ENCODE peak calls at places on chromosomes 3 and 15, in five cellular contexts. K is H1, T is K562, Y is HepG2, E is GM12878. L is an unnamed sample. For H3K4me1, the result is how much of the 10 kb centered on the place peaks cover.

GRCh38 chr3:71022552-71023335 is 560.8 kb downstream of the FOXP1 start:
- DNase-seq in E (no peak), Y (peak), K (no peak), T (no peak), L (no peak)

GRCh38 chr3:190909908-190910307 is 47.4 kb upstream of the GMNC start:
- DNase-seq in T (no peak), Y (no peak), E (no peak), K (no peak), L (no peak)

GRCh38 chr3:186617038-186617934 is 4.4 kb downstream of the AHSG start:
- DNase-seq in K (peak), Y (peak), E (peak), T (peak), L (peak)

GRCh38 chr3:168289480-168289879 is 193.8 kb upstream of the GOLIM4 start:
- DNase-seq in E (no peak), T (no peak), K (no peak), Y (no peak), L (peak)

GRCh38 chr3:191409791-191410359 is 51.1 kb upstream of the PYDC2 start:
- DNase-seq in K (no peak), E (no peak), Y (no peak), T (no peak), L (no peak)

GRCh38 chr3:122318620-122319019 is 6.4 kb upstream of the CSTA start:
- DNase-seq in T (no peak), E (no peak), K (no peak), Y (no peak), L (no peak)

GRCh38 chr3:99920530-99921376 is 103.1 kb downstream of the CMSS1 start:
- DNase-seq in Y (peak), K (no peak), T (no peak), E (no peak), L (no peak)

GRCh38 chr3:24741506-24741905 is 246.9 kb upstream of the THRB start:
- DNase-seq in E (no peak), T (no peak), Y (no peak), K (no peak), L (no peak)

GRCh38 chr3:104952587-104952986 is 414.1 kb upstream of the ALCAM start:
- DNase-seq in E (no peak), T (no peak), Y (no peak), K (no peak), L (no peak)

GRCh38 chr15:76061700-76062099 is 1.9 kb downstream of the TMEM266 start:
- DNase-seq in E (no peak), K (no peak), Y (no peak), T (no peak), L (no peak)

GRCh38 chr3:196772897-196773296 is 33.2 kb downstream of the PAK2 start:
- DNase-seq in K (no peak), T (no peak), E (no peak), Y (peak), L (no peak)

GRCh38 chr3:155958676-155959075 is 88.2 kb downstream of the GMPS start:
- DNase-seq in T (no peak), K (no peak), Y (no peak), E (no peak), L (no peak)

GRCh38 chr3:60912142-60912541 is 339.1 kb downstream of the FHIT start:
- DNase-seq in E (no peak), Y (no peak), T (no peak), K (no peak), L (no peak)

GRCh38 chr3:170802164-170803151 is 67.5 kb downstream of the RPL22L1 start:
- DNase-seq in K (no peak), Y (no peak), E (no peak), T (peak), L (no peak)

GRCh38 chr3:183560607-183561006 is 5.1 kb upstream of the KLHL6 start:
- DNase-seq in E (no peak), Y (no peak), K (no peak), T (no peak), L (no peak)

GRCh38 chr3:61903931-61904657 is 342.7 kb downstream of the PTPRG start:
- DNase-seq in K (no peak), E (no peak), T (no peak), Y (no peak), L (no peak)

GRCh38 chr3:71652786-71653419 is 69.4 kb upstream of the FOXP1 start:
- DNase-seq in K (no peak), Y (peak), T (peak), E (peak), L (peak)

GRCh38 chr3:48088056-48088748 is 72.0 kb upstream of the MAP4 start:
- DNase-seq in K (no peak), E (no peak), Y (no peak), T (peak), L (peak)

GRCh38 chr3:120559228-120560061 is 36.7 kb upstream of the NDUFB4 start:
- DNase-seq in T (no peak), K (no peak), E (no peak), Y (peak), L (no peak)

GRCh38 chr3:29291262-29291981 is 10.6 kb downstream of the RBMS3 start:
- DNase-seq in K (no peak), E (no peak), T (no peak), Y (peak), L (no peak)

GRCh38 chr15:65945616-65946015 is 76.3 kb downstream of the RAB11A start:
- DNase-seq in Y (no peak), E (no peak), K (no peak), T (peak), L (no peak)

GRCh38 chr15:34914316-34914715 is 55.2 kb downstream of the AQR start:
- DNase-seq in Y (no peak), T (no peak), E (no peak), K (no peak), L (no peak)

GRCh38 chr3:171566803-171567422 is 106.7 kb upstream of the TNIK start:
- DNase-seq in E (peak), Y (peak), K (no peak), T (peak), L (peak)

GRCh38 chr15:70172124-70172523 is 74.4 kb upstream of the TLE3 start:
- DNase-seq in E (no peak), K (no peak), T (no peak), Y (no peak), L (no peak)

GRCh38 chr3:146589899-146590508 is 15.1 kb downstream of the PLSCR5 start:
- DNase-seq in T (peak), K (no peak), Y (peak), E (no peak), L (peak)

GRCh38 chr15:69160976-69161877 is 792 bp downstream of the GLCE start:
- DNase-seq in Y (peak), K (no peak), T (peak), E (no peak), L (peak)

GRCh38 chr3:137944593-137944992 is 65.4 kb upstream of the CLDN18 start:
- DNase-seq in T (no peak), K (no peak), E (no peak), Y (no peak), L (no peak)

GRCh38 chr3:55519016-55519415 is 31.9 kb upstream of the WNT5A start:
- DNase-seq in Y (no peak), T (no peak), E (no peak), K (no peak), L (no peak)

GRCh38 chr3:194148383-194148782 is 12.4 kb downstream of the HES1 start:
- DNase-seq in K (no peak), E (no peak), T (no peak), Y (no peak), L (peak)

GRCh38 chr3:72938471-72939265 is 50.8 kb downstream of the GXYLT2 start:
- DNase-seq in Y (peak), K (no peak), T (peak), E (no peak), L (peak)

GRCh38 chr3:128254066-128254590 is 100.8 kb downstream of the EEFSEC start:
- DNase-seq in K (no peak), Y (no peak), T (no peak), E (no peak), L (no peak)

GRCh38 chr15:92801412-92801773 is 98.7 kb upstream of the CHD2 start:
- DNase-seq in K (no peak), Y (no peak), T (no peak), E (no peak), L (no peak)

GRCh38 chr15:64287953-64288352 is 68.0 kb downstream of the CSNK1G1 start:
- DNase-seq in E (no peak), Y (no peak), T (no peak), K (no peak), L (no peak)

GRCh38 chr3:151003024-151003771 is 30.7 kb upstream of the CLRN1 start:
- DNase-seq in K (no peak), T (no peak), E (no peak), Y (peak), L (no peak)

GRCh38 chr3:160949460-160949859 is 155.7 kb downstream of the B3GALNT1 start:
- DNase-seq in K (no peak), Y (no peak), E (no peak), T (no peak), L (no peak)

GRCh38 chr3:194045919-194046318 is 90.0 kb upstream of the HES1 start:
- DNase-seq in Y (no peak), T (no peak), E (no peak), K (no peak), L (no peak)

GRCh38 chr3:172289583-172289982 is 158.7 kb downstream of the GHSR start:
- DNase-seq in E (no peak), K (no peak), T (no peak), Y (no peak), L (peak)

GRCh38 chr15:63915888-63916731 is 82.4 kb upstream of the HERC1 start:
- DNase-seq in T (peak), E (no peak), Y (no peak), K (no peak), L (peak)

DNA sequence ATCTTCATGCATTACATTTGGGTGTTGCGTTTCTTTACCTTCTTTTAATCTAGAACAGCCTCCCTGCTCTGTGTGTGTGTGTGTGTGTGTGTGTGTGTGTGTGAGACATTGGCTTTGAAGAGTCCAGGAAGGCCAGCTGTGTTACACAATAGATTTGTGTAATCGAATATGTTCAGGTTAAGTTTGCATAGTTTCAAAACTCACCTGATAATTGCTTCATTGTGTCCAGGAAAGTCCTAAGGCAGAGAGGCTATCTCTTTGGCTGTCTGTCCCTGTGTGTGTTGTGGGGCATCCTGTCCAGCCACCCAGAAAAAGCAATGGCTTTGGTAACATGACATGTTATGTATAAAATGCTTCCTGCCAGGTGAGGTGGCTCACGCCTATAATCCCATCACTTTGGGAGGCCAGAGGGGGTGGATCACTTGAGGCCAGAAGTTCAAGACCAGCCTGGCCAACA is 37.5 kb downstream of the ZNF710 start:
- DNase-seq in E (no peak), Y (peak), K (no peak), T (no peak), L (no peak)
- TF ChIP-seq GABPA in E (no peak), Y (no peak), K (no peak), T (no peak), L (no peak)

DNA sequence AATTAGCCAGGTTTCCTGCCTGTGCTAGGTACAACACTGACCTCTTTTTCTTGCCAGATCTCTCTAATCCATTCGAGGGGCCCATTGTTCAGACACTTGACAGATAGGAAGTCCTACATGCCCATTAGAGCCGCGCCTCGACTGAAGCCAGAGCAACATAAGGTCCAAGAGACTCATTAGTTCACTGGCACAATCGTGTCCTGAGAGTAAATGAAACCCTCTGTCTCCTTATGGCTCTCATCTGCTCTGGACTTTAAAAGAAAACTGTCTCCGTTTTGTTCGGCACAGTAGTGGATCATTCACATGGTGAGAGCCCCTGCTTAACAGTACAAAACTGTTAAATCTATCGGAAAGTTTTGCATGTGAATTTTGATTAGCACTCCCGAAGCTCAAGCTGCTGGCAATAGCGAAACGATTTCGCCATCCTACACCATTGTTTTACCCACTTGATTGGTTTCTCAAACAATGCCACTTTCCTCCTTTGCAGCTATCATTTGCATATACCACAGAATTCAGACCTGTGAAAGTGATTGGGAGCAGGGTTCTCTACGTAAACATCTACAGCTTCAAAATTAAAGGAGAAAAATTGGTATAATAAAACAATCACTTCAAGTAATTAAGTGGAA is 19.0 kb upstream of the C15orf61 start:
- DNase-seq in T (no peak), Y (no peak), E (no peak), K (no peak), L (no peak)
- H3K4me1 ChIP-seq in T (under half), Y (under half), E (under half), K (under half), L (under half)

GRCh38 chr3:101902041-101902440 is 52.7 kb downstream of the NFKBIZ start:
- DNase-seq in K (no peak), E (no peak), T (no peak), Y (no peak), L (no peak)
- TF ChIP-seq GABPA in K (no peak), E (no peak), T (no peak), Y (no peak), L (no peak)

DNA sequence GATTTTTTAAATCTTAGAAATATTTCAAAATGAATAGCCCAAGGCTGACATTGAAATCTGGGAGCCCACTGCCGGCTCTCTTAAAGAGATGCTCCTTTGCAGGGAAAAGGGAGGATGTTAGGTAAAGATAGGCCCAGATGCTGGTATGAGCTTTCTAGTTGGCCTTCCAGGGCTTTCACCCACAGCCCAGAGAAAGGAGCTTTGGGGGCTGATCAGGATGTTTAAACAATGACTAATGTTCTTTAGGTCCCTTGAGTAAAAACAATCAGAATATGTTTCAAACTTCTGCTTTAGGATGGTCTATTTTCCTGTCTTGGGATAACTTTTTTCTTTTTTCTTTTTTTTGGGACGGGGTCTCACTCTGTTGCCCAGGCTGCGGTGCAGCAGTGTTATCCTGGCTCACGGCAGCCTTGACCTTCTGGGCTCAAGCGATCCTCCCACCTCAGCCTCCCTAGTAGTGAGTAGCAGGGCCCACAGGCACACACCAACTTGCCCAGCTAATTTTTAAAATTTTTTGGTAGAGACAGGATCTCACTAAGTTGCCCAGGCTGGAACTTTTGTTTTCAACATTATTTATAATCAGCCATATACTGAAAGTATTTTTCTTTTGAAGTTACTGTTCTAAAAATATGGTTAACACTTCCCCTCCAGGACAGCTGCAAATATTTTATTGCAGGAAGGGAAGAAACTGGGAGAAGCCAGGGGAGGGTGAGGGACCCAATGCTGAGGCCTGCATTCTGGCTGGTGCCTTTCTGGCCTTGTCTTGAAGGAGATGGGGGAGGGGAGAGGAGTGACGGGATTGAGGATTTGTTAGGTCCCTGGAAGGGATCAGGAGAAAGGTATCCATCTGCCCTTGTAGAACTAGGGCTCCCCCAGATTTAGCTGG is 70.1 kb downstream of the TRAK1 start:
- DNase-seq in Y (peak), T (no peak), E (no peak), K (no peak), L (no peak)
- H3K4me1 ChIP-seq in Y (half or more), T (under half), E (under half), K (under half), L (under half)

GRCh38 chr3:7207928-7208327 is 347.0 kb downstream of the GRM7 start:
- DNase-seq in Y (no peak), K (no peak), T (no peak), E (no peak), L (no peak)

GRCh38 chr3:7204848-7205156 is 343.9 kb downstream of the GRM7 start:
- DNase-seq in Y (no peak), T (no peak), E (peak), K (no peak), L (no peak)

GRCh38 chr3:7203969-7204847 is 343.3 kb downstream of the GRM7 start:
- DNase-seq in T (no peak), E (no peak), K (no peak), Y (no peak), L (no peak)

GRCh38 chr3:7207092-7207491 is 346.2 kb downstream of the GRM7 start:
- DNase-seq in Y (no peak), T (no peak), E (no peak), K (no peak), L (no peak)

GRCh38 chr3:7205535-7206331 is 344.8 kb downstream of the GRM7 start:
- DNase-seq in E (peak), K (no peak), Y (no peak), T (no peak), L (no peak)
- TF ChIP-seq GABPA in E (no peak), K (no peak), Y (no peak), T (no peak), L (no peak)

GRCh38 chr3:66489577-66489976 is 11.2 kb downstream of the LRIG1 start:
- DNase-seq in E (no peak), K (no peak), Y (no peak), T (no peak), L (no peak)

GRCh38 chr3:66488492-66488891 is 12.3 kb downstream of the LRIG1 start:
- DNase-seq in T (no peak), K (no peak), E (no peak), Y (no peak), L (no peak)

GRCh38 chr3:66490984-66491383 is 9.8 kb downstream of the LRIG1 start:
- DNase-seq in T (no peak), K (no peak), Y (no peak), E (no peak), L (no peak)

GRCh38 chr3:66489115-66489514 is 11.7 kb downstream of the LRIG1 start:
- DNase-seq in T (no peak), Y (no peak), E (no peak), K (no peak), L (no peak)

DNA sequence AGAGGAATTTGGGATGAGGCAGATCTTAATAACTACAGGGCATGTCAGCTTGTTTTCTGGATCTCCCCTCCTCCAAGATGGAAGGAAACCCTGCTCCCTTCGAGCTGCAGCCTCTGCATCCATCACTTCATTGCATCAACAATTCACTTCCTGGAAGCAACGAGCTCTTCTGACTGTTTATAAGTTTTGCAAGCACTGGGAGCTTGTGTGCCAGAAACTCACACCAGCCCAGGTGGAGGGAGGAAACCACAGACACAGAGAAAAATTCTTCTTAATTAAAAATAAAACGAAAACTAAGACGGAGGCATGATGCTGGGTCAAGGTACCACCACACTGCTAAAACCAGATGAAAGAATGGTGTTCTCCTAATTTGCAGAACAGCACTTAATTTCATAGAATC is 10.6 kb downstream of the LRIG1 start:
- DNase-seq in Y (no peak), E (no peak), T (no peak), K (no peak), L (no peak)
- H3K4me1 ChIP-seq in Y (half or more), E (under half), T (under half), K (under half), L (under half)

GRCh38 chr15:59550961-59551360 is 60.6 kb upstream of the GCNT3 start:
- DNase-seq in Y (peak), T (no peak), E (no peak), K (no peak), L (no peak)
- TF ChIP-seq GABPA in Y (no peak), T (no peak), E (no peak), K (no peak), L (no peak)